ENCODE peak calls at places on chromosome 9, in four cellular contexts. D is activated T-cell treated with anti-CD3 and anti-CD28 coated beads, Interleukin-2, amount 50 U/mL, for 72 hours; W is SK-MEL-5; F is activated CD8-positive, alpha-beta T cell treated with anti-CD3 and anti-CD28 coated beads, Interleukin-2, amount 10 ng/mL, durations not matched to agents 7 days and 5 days. G is an unnamed sample.

GRCh38 chr9:91577540-91577939 is 153.9 kb upstream of the NFIL3 start:
- DNase-seq in F (no peak), W (no peak), D (no peak), G (no peak)

GRCh38 chr9:14585730-14586473 is 107.3 kb downstream of the ZDHHC21 start:
- DNase-seq in D (peak), F (peak), W (no peak), G (no peak)

GRCh38 chr9:134061019-134061687 is 6.7 kb downstream of the BRD3 start:
- DNase-seq in D (no peak), W (no peak), F (no peak), G (no peak)

GRCh38 chr9:5554254-5554653 is 43.9 kb downstream of the PDCD1LG2 start:
- DNase-seq in D (no peak), W (peak), F (no peak), G (no peak)

GRCh38 chr9:26243722-26244121 is 565.5 kb upstream of the TUSC1 start:
- DNase-seq in W (no peak), F (no peak), D (no peak), G (no peak)

GRCh38 chr9:107389617-107390071 is 99.9 kb downstream of the KLF4 start:
- DNase-seq in D (no peak), F (no peak), W (no peak), G (no peak)

GRCh38 chr9:99437145-99437544 is 215.1 kb downstream of the SEC61B start:
- DNase-seq in W (no peak), F (no peak), D (no peak), G (no peak)

GRCh38 chr9:132160802-132161742 is 786 bp upstream of the NTNG2 start:
- DNase-seq in D (peak), F (peak), W (peak), G (peak)

GRCh38 chr9:118693645-118694044 is 675.6 kb downstream of the BRINP1 start:
- DNase-seq in F (no peak), D (no peak), W (no peak), G (no peak)

GRCh38 chr9:804026-804425 is 37.5 kb upstream of the DMRT1 start:
- DNase-seq in D (no peak), F (no peak), W (no peak), G (no peak)

GRCh38 chr9:22158275-22158674 is 149.2 kb upstream of the CDKN2B start:
- DNase-seq in D (no peak), F (no peak), W (no peak), G (no peak)

GRCh38 chr9:77807846-77808749 is 160.0 kb upstream of the GNA14 start:
- DNase-seq in W (no peak), D (no peak), F (no peak), G (peak)

GRCh38 chr9:128972956-128973355 is 25.5 kb downstream of the NUP188 start:
- DNase-seq in D (no peak), W (no peak), F (no peak), G (no peak)

GRCh38 chr9:121285835-121286687 is 18.1 kb downstream of the GSN start:
- DNase-seq in D (no peak), W (peak), F (no peak), G (no peak)

GRCh38 chr9:37999501-38000189 is 69.4 kb downstream of the SHB start:
- DNase-seq in F (no peak), W (no peak), D (no peak), G (no peak)

GRCh38 chr9:76810377-76810957 is 46.2 kb downstream of the PCA3 start:
- DNase-seq in W (peak), F (peak), D (peak), G (peak)

GRCh38 chr9:121700165-121700830 is 48.9 kb downstream of the DAB2IP start:
- DNase-seq in F (peak), W (peak), D (peak), G (no peak)

GRCh38 chr9:80078826-80079225 is 507.1 kb downstream of the TLE4 start:
- DNase-seq in W (no peak), F (no peak), D (no peak), G (no peak)

GRCh38 chr9:21989440-21990189 is 4.6 kb downstream of the CDKN2A start:
- DNase-seq in F (no peak), D (no peak), W (no peak), G (peak)

GRCh38 chr9:127388037-127388855 is 8.7 kb upstream of the SLC2A8 start:
- DNase-seq in F (peak), W (peak), D (peak), G (peak)

GRCh38 chr9:91177661-91178280 is 183.9 kb downstream of the AUH start:
- DNase-seq in D (peak), W (no peak), F (peak), G (no peak)

GRCh38 chr9:78676623-78677022 is 379.7 kb downstream of the PSAT1 start:
- DNase-seq in W (no peak), F (no peak), D (no peak), G (no peak)

GRCh38 chr9:642014-642413 is 199.5 kb upstream of the DMRT1 start:
- DNase-seq in F (no peak), D (no peak), W (no peak), G (peak)

GRCh38 chr9:135536166-135536565 is 9.8 kb upstream of the OBP2A start:
- DNase-seq in F (no peak), D (no peak), W (no peak), G (no peak)

GRCh38 chr9:135010363-135010860 is 77.1 kb upstream of the OLFM1 start:
- DNase-seq in D (no peak), F (no peak), W (peak), G (no peak)

GRCh38 chr9:87564111-87564510 is 66.4 kb downstream of the DAPK1 start:
- DNase-seq in F (no peak), D (no peak), W (no peak), G (peak)

G was measured in OCI-M1.